ENCODE peak calls at places on chromosome 18, in five cellular contexts. T is Panc1, J is upper lobe of right lung, F is foreskin fibroblast, Z is M059J. O is an unnamed sample.

GRCh38 chr18:24741961-24742738 is 281.7 kb downstream of the HRH4 start:
- DNase-seq in T (no peak), J (no peak), F (no peak), Z (peak; percentile 42), O (no peak)

GRCh38 chr18:2568605-2569004 is 2.7 kb downstream of the METTL4 start:
- DNase-seq in T (no peak), J (no peak), F (no peak), Z (no peak), O (no peak)

GRCh38 chr18:3526421-3527354 is 76.7 kb downstream of the TGIF1 start:
- DNase-seq in T (no peak), J (no peak), F (peak; percentile 66), Z (peak; percentile 33), O (no peak)

GRCh38 chr18:36572135-36572856 is 256.5 kb downstream of the TPGS2 start:
- DNase-seq in T (peak; percentile 46), J (no peak), F (no peak), Z (peak; percentile 62), O (no peak)

GRCh38 chr18:24613887-24614286 is 153.4 kb downstream of the HRH4 start:
- DNase-seq in T (no peak), J (no peak), F (no peak), Z (no peak), O (no peak)

GRCh38 chr18:72672364-72673151 is 128.4 kb upstream of the CBLN2 start:
- DNase-seq in T (no peak), J (no peak), F (peak; percentile 6), Z (peak; percentile 18), O (no peak)

GRCh38 chr18:79493801-79494211 is 98.1 kb downstream of the NFATC1 start:
- DNase-seq in T (no peak), J (peak; percentile 57), F (no peak), Z (no peak), O (peak; percentile 63)

GRCh38 chr18:10432781-10433180 is 21.7 kb upstream of the APCDD1 start:
- DNase-seq in T (no peak), J (no peak), F (no peak), Z (no peak), O (no peak)

GRCh38 chr18:30634249-30634648 is 408.3 kb downstream of the DSC3 start:
- DNase-seq in T (no peak), J (no peak), F (no peak), Z (no peak), O (no peak)

GRCh38 chr18:25038261-25038660 is 313.7 kb downstream of the ZNF521 start:
- DNase-seq in T (no peak), J (no peak), F (no peak), Z (no peak), O (no peak)

GRCh38 chr18:73296686-73297085 is 428.9 kb upstream of the NETO1 start:
- DNase-seq in T (no peak), J (no peak), F (no peak), Z (peak; percentile 14), O (no peak)

GRCh38 chr18:36809590-36810381 is 19.0 kb downstream of the TPGS2 start:
- DNase-seq in T (no peak), J (no peak), F (peak; percentile 57), Z (peak; percentile 73), O (no peak)

GRCh38 chr18:75471850-75472249 is 44.3 kb upstream of the SMIM21 start:
- DNase-seq in T (no peak), J (no peak), F (no peak), Z (no peak), O (no peak)

GRCh38 chr18:12336251-12336650 is 28.2 kb downstream of the TUBB6 start:
- DNase-seq in T (no peak), J (no peak), F (no peak), Z (peak; percentile 47), O (no peak)

GRCh38 chr18:74806700-74807416 is 209.2 kb downstream of the ZNF407 start:
- DNase-seq in T (peak; percentile 97), J (no peak), F (peak; percentile 78), Z (peak; percentile 94), O (no peak)

GRCh38 chr18:64713284-64713683 is 564.4 kb upstream of the LINC00305 start:
- DNase-seq in T (no peak), J (no peak), F (no peak), Z (no peak), O (no peak)

GRCh38 chr18:23634692-23635091 is 28.0 kb downstream of the ANKRD29 start:
- DNase-seq in T (no peak), J (no peak), F (no peak), Z (peak; percentile 45), O (no peak)

GRCh38 chr18:13446581-13447470 is 228.3 kb downstream of the LDLRAD4 start:
- DNase-seq in T (no peak), J (no peak), F (no peak), Z (no peak), O (no peak)

GRCh38 chr18:77051581-77052296 is 80.8 kb downstream of the MBP start:
- DNase-seq in T (no peak), J (no peak), F (no peak), Z (no peak), O (no peak)

GRCh38 chr18:5173646-5174045 is 23.4 kb downstream of the AKAIN1 start:
- DNase-seq in T (no peak), J (no peak), F (no peak), Z (no peak), O (no peak)

GRCh38 chr18:77207540-77207939 is 42.1 kb upstream of the GALR1 start:
- DNase-seq in T (no peak), J (peak; percentile 83), F (peak; percentile 57), Z (peak; percentile 82), O (peak; percentile 89)

GRCh38 chr18:60020107-60020925 is 120.5 kb downstream of the PMAIP1 start:
- DNase-seq in T (no peak), J (no peak), F (peak; percentile 12), Z (peak; percentile 49), O (no peak)

GRCh38 chr18:48662021-48662661 is 123.3 kb downstream of the CTIF start:
- DNase-seq in T (no peak), J (no peak), F (peak; percentile 54), Z (peak; percentile 74), O (peak; percentile 61)

GRCh38 chr18:58844871-58845270 is 19.8 kb upstream of the ZNF532 start:
- DNase-seq in T (no peak), J (no peak), F (no peak), Z (no peak), O (no peak)

GRCh38 chr18:48962857-48963554 is 12.2 kb upstream of the SMAD7 start:
- DNase-seq in T (no peak), J (no peak), F (no peak), Z (no peak), O (no peak)

GRCh38 chr18:80103231-80103630 is 5.8 kb upstream of the ADNP2 start:
- DNase-seq in T (no peak), J (no peak), F (no peak), Z (peak; percentile 45), O (no peak)

GRCh38 chr18:49098386-49098785 is 147.6 kb upstream of the SMAD7 start:
- DNase-seq in T (no peak), J (no peak), F (no peak), Z (no peak), O (peak; percentile 15)

GRCh38 chr18:47422524-47422923 is 171.1 kb upstream of the SKOR2 start:
- DNase-seq in T (no peak), J (no peak), F (no peak), Z (peak; percentile 27), O (no peak)

GRCh38 chr18:42052137-42052708 is 97.2 kb downstream of the PIK3C3 start:
- DNase-seq in T (no peak), J (no peak), F (no peak), Z (peak; percentile 17), O (no peak)

GRCh38 chr18:21958707-21959457 is 210.5 kb upstream of the GATA6 start:
- DNase-seq in T (no peak), J (no peak), F (no peak), Z (no peak), O (no peak)

GRCh38 chr18:48621240-48621639 is 82.4 kb downstream of the CTIF start:
- DNase-seq in T (no peak), J (no peak), F (peak; percentile 76), Z (peak; percentile 90), O (peak; percentile 48)

GRCh38 chr18:22848618-22849017 is 84.5 kb upstream of the RBBP8 start:
- DNase-seq in T (no peak), J (no peak), F (peak; percentile 42), Z (peak; percentile 69), O (no peak)

GRCh38 chr18:44823782-44824181 is 143.1 kb downstream of the SETBP1 start:
- DNase-seq in T (no peak), J (no peak), F (peak; percentile 59), Z (peak; percentile 87), O (no peak)